ENCODE peak calls at places on chromosomes 3 and 15, in four cellular contexts. C is Jurkat, Clone E6-1; F is WERI-Rb-1; E is hepatocyte. S is an unnamed sample.

GRCh38 chr3:82834098-82834497 is 1072.7 kb upstream of the GBE1 start:
- DNase-seq in C (no peak), F (no peak), E (no peak), S (no peak)

GRCh38 chr3:40782086-40782721 is 257.4 kb downstream of the ZNF621 start:
- DNase-seq in C (peak; percentile 18), F (no peak), E (no peak), S (peak; percentile 30)

GRCh38 chr3:106438916-106439315 is 570.1 kb upstream of the CBLB start:
- DNase-seq in C (no peak), F (peak; percentile 10), E (no peak), S (no peak)

GRCh38 chr3:122784436-122784835 is 9.2 kb downstream of the HSPBAP1 start:
- DNase-seq in C (no peak), F (no peak), E (no peak), S (no peak)

GRCh38 chr3:187999821-188000220 is 154.1 kb upstream of the LPP start:
- DNase-seq in C (peak; percentile 64), F (no peak), E (no peak), S (no peak)

GRCh38 chr3:127585163-127585812 is 5.2 kb downstream of the TPRA1 start:
- DNase-seq in C (no peak), F (no peak), E (no peak), S (no peak)

GRCh38 chr3:75176886-75177285 is 487.2 kb upstream of the FRG2C start:
- DNase-seq in C (no peak), F (no peak), E (no peak), S (no peak)

GRCh38 chr15:66863382-66864085 is 161.5 kb downstream of the SMAD6 start:
- DNase-seq in C (no peak), F (no peak), E (no peak), S (no peak)

GRCh38 chr15:61989698-61990097 is 70.5 kb downstream of the VPS13C start:
- DNase-seq in C (no peak), F (no peak), E (no peak), S (no peak)

GRCh38 chr3:11236588-11237461 is 35.4 kb upstream of the ATG7 start:
- DNase-seq in C (peak; percentile 44), F (peak; percentile 83), E (peak; percentile 87), S (peak; percentile 87)

GRCh38 chr3:9316881-9317341 is 45.9 kb upstream of the THUMPD3 start:
- DNase-seq in C (no peak), F (no peak), E (peak; percentile 34), S (peak; percentile 44)

GRCh38 chr15:53917109-53917508 is 61.1 kb upstream of the UNC13C start:
- DNase-seq in C (no peak), F (no peak), E (no peak), S (peak; percentile 11)

GRCh38 chr15:88649753-88650551 is 11.1 kb downstream of the ISG20 start:
- DNase-seq in C (no peak), F (no peak), E (no peak), S (no peak)

GRCh38 chr3:120516142-120516541 is 65.3 kb upstream of the FSTL1 start:
- DNase-seq in C (no peak), F (no peak), E (no peak), S (no peak)

GRCh38 chr15:27492021-27492621 is 521.1 kb downstream of the GABRG3 start:
- DNase-seq in C (no peak), F (no peak), E (no peak), S (peak; percentile 22)

GRCh38 chr3:186664119-186664495 is 1.7 kb upstream of the HRG start:
- DNase-seq in C (no peak), F (no peak), E (no peak), S (no peak)

GRCh38 chr15:31347067-31347975 is 20.7 kb downstream of the KLF13 start:
- DNase-seq in C (peak; percentile 61), F (no peak), E (no peak), S (no peak)

GRCh38 chr3:28077566-28077965 is 163.9 kb upstream of the CMC1 start:
- DNase-seq in C (no peak), F (peak; percentile 91), E (no peak), S (peak; percentile 29)

GRCh38 chr3:54427951-54428871 is 305.9 kb downstream of the CACNA2D3 start:
- DNase-seq in C (peak; percentile 68), F (peak; percentile 66), E (peak; percentile 80), S (peak; percentile 24)

GRCh38 chr3:160935413-160936095 is 169.6 kb downstream of the B3GALNT1 start:
- DNase-seq in C (no peak), F (no peak), E (peak; percentile 42), S (no peak)

GRCh38 chr3:129596194-129597086 is 10.0 kb downstream of the PLXND1 start:
- DNase-seq in C (peak; percentile 50), F (no peak), E (peak; percentile 78), S (peak; percentile 89)

GRCh38 chr15:51108933-51109550 is 14.3 kb upstream of the TNFAIP8L3 start:
- DNase-seq in C (no peak), F (no peak), E (no peak), S (no peak)

GRCh38 chr15:63605816-63606215 is 8.6 kb downstream of the FBXL22 start:
- DNase-seq in C (peak; percentile 78), F (no peak), E (no peak), S (no peak)

GRCh38 chr3:4995500-4996053 is 16.3 kb downstream of the BHLHE40 start:
- DNase-seq in C (no peak), F (no peak), E (no peak), S (no peak)

GRCh38 chr3:176623751-176624150 is 573.5 kb downstream of the TBL1XR1 start:
- DNase-seq in C (no peak), F (no peak), E (no peak), S (no peak)

GRCh38 chr3:6242104-6242503 is 618.8 kb upstream of the GRM7 start:
- DNase-seq in C (no peak), F (no peak), E (no peak), S (no peak)

GRCh38 chr3:55445551-55445950 is 41.6 kb downstream of the WNT5A start:
- DNase-seq in C (no peak), F (no peak), E (peak; percentile 80), S (no peak)

GRCh38 chr3:69433938-69434263 is 48.0 kb upstream of the FRMD4B start:
- DNase-seq in C (no peak), F (peak; percentile 67), E (peak; percentile 55), S (no peak)

GRCh38 chr15:80455668-80456442 is 51.7 kb downstream of the ARNT2 start:
- DNase-seq in C (peak; percentile 63), F (peak; percentile 35), E (peak; percentile 83), S (peak; percentile 82)

GRCh38 chr3:150751781-150752263 is 11.1 kb downstream of the SIAH2 start:
- DNase-seq in C (peak; percentile 90), F (no peak), E (no peak), S (no peak)

GRCh38 chr15:68031406-68031805 is 22.7 kb upstream of the PIAS1 start:
- DNase-seq in C (no peak), F (no peak), E (no peak), S (no peak)

GRCh38 chr15:50219820-50220219 is 37.8 kb downstream of the SLC27A2 start:
- DNase-seq in C (no peak), F (no peak), E (peak; percentile 31), S (no peak)

GRCh38 chr15:26781816-26782215 is 8.9 kb upstream of the GABRB3 start:
- DNase-seq in C (no peak), F (no peak), E (no peak), S (no peak)

GRCh38 chr3:165725296-165725695 is 111.9 kb downstream of the BCHE start:
- DNase-seq in C (no peak), F (no peak), E (no peak), S (no peak)

DNA sequence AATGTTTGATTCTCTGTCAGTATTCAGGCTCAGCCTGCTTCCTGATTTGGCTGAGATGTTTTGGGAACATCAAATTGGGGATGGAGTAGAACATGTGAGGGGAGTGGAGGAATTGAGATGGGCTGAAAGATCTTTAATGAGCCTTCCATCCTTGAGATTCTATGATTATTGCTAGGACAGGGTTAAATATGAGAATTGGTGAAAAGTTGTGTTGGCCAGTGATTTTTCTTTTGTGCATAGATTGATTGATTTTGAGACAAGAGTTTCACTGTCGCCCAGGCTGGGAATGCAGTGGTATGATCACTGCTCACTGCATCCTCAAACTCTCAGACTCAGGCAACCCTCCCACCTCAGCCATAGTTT is 32.4 kb downstream of the IQGAP1 start:
- DNase-seq in C (no peak), F (no peak), E (no peak), S (no peak)
- H3K4me3 ChIP-seq in C (no peak overlapping the region), F (no peak overlapping the region), E (no peak overlapping the region), S (no peak overlapping the region)

DNA sequence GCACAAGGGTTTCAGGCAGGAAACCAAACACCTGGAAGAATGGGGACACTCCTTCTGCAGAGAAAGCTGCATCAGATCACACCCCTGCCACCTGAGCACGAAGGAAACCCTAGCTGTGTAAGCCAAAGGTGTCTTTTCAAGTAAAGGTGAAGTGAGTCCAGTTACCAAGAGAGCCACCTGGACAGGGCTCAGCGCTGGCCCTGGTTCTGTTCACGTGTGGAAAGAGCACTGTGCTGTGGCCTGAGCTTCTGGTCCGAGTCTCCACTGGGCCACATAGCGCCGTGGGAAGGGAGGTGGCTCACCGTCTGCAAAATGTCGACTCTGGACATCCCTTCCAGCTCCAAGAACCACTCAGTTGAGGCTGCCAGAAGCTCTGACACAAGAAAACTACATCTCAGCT is 151.1 kb downstream of the ADAMTS17 start:
- DNase-seq in C (no peak), F (no peak), E (no peak), S (no peak)
- H3K4me3 ChIP-seq in C (no peak overlapping the region), F (no peak overlapping the region), E (no peak overlapping the region), S (no peak overlapping the region)

GRCh38 chr15:76964157-76964556 is 30.8 kb upstream of the PSTPIP1 start:
- DNase-seq in C (no peak), F (no peak), E (no peak), S (no peak)
- H3K4me3 ChIP-seq in C (no peak overlapping the region), F (no peak overlapping the region), E (no peak overlapping the region), S (no peak overlapping the region)

GRCh38 chr3:117019082-117019713 is 309.6 kb downstream of the TUSC7 start:
- DNase-seq in C (peak; percentile 42), F (peak; percentile 44), E (peak; percentile 84), S (peak; percentile 41)

GRCh38 chr3:117017135-117017990 is 307.8 kb downstream of the TUSC7 start:
- DNase-seq in C (no peak), F (no peak), E (peak; percentile 32), S (no peak)

GRCh38 chr3:117016359-117016758 is 306.8 kb downstream of the TUSC7 start:
- DNase-seq in C (no peak), F (peak; percentile 30), E (peak; percentile 15), S (peak; percentile 14)

DNA sequence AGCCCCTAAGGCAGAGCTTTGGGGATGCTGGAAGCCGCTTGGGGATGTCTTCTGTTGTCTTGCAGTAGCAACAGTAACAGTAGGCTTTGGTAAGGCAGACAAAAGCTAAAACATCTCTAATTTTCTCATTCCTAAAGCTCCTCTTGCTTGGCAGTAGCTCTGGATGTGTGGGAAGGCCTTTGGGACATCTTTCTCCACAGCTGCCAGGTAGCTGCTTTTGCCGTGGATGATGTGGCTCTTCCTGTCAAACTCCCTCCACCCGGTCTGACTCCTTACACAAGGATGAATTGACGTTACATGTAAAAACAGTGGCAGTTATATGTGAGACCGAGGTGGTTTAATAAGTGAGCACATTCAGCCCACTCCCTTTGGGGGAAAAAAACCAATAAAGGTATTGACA is 309.0 kb downstream of the TUSC7 start:
- DNase-seq in C (no peak), F (no peak), E (no peak), S (no peak)
- H3K4me3 ChIP-seq in C (no peak overlapping the region), F (no peak overlapping the region), E (no peak overlapping the region), S (no peak overlapping the region)

GRCh38 chr3:170002829-170003228 is 35.0 kb upstream of the GPR160 start:
- DNase-seq in C (no peak), F (no peak), E (no peak), S (no peak)
- H3K4me3 ChIP-seq in C (no peak overlapping the region), F (no peak overlapping the region), E (no peak overlapping the region), S (no peak overlapping the region)

GRCh38 chr15:72319360-72319984 is 485 bp downstream of the CELF6 start:
- DNase-seq in C (no peak), F (peak; percentile 58), E (peak; percentile 90), S (no peak)
- H3K4me3 ChIP-seq in C (no peak overlapping the region), F (peak overlapping the region; percentile 59), E (peak overlapping the region; percentile 21), S (peak overlapping the region; percentile 8)

GRCh38 chr3:63968612-63969350 is 54.5 kb downstream of the PSMD6 start:
- DNase-seq in C (no peak), F (no peak), E (no peak), S (no peak)
- H3K4me3 ChIP-seq in C (peak overlapping the region; percentile 68), F (peak overlapping the region; percentile 24), E (no peak overlapping the region), S (no peak overlapping the region)